ENCODE peak calls at places on chromosomes 12 and 14, in five cellular contexts. E is GM23248, K is BJ, N is mucosa of descending colon, H is HCEC 1CT. L is an unnamed sample.

GRCh38 chr12:14243941-14244340 is 121.5 kb upstream of the ATF7IP start:
- DNase-seq in H (no peak), E (no peak), K (no peak), N (no peak), L (no peak)

GRCh38 chr14:96965885-96966595 is 168.9 kb downstream of the VRK1 start:
- DNase-seq in E (no peak), H (no peak), N (no peak), K (no peak), L (no peak)

GRCh38 chr12:103913100-103913499 is 17.1 kb upstream of the HSP90B1 start:
- DNase-seq in N (no peak), K (no peak), H (no peak), E (no peak), L (no peak)

GRCh38 chr12:107012736-107013425 is 25.9 kb upstream of the MTERF2 start:
- DNase-seq in K (no peak), E (no peak), H (no peak), N (no peak), L (no peak)

GRCh38 chr12:1357171-1357570 is 237.2 kb downstream of the FBXL14 start:
- DNase-seq in K (no peak), E (peak; percentile 26), H (peak; percentile 65), N (no peak), L (peak; percentile 25)

GRCh38 chr12:52351196-52352059 is 15.9 kb downstream of the KRT85 start:
- DNase-seq in K (no peak), N (no peak), E (no peak), H (no peak), L (no peak)

GRCh38 chr12:110247340-110248095 is 33.5 kb upstream of the ATP2A2 start:
- DNase-seq in H (no peak), E (no peak), K (no peak), N (peak; percentile 86), L (no peak)

GRCh38 chr12:105189293-105189692 is 46.7 kb downstream of the APPL2 start:
- DNase-seq in E (no peak), H (no peak), N (no peak), K (no peak), L (no peak)

GRCh38 chr12:111355181-111355925 is 13.5 kb downstream of the PHETA1 start:
- DNase-seq in K (no peak), E (no peak), H (no peak), N (no peak), L (no peak)

GRCh38 chr12:121787063-121787774 is 6.3 kb downstream of the RHOF start:
- DNase-seq in K (no peak), N (peak; percentile 87), H (no peak), E (no peak), L (no peak)

GRCh38 chr12:32431025-32431424 is 31.7 kb downstream of the FGD4 start:
- DNase-seq in H (no peak), K (no peak), N (no peak), E (no peak), L (no peak)

GRCh38 chr12:49645151-49646039 is 22.0 kb downstream of the PRPF40B start:
- DNase-seq in K (no peak), H (no peak), E (no peak), N (no peak), L (no peak)

GRCh38 chr12:76679778-76680177 is 84.1 kb upstream of the ZDHHC17 start:
- DNase-seq in E (no peak), N (no peak), H (no peak), K (no peak), L (no peak)

GRCh38 chr14:99958380-99958779 is 106.8 kb upstream of the EVL start:
- DNase-seq in E (no peak), K (no peak), H (no peak), N (no peak), L (no peak)

L was measured in AG20443.